ENCODE peak calls at places on chromosome 4, in ten cellular contexts. A is activated CD4-positive, CD25-positive, alpha-beta regulatory T cell; X is HFF-Myc; W is effector CD4-positive, alpha-beta T cell; R is fibroblast of villous mesenchyme; V is left lung; E is psoas muscle; P is fibroblast of mammary gland; F is Kasumi-1; H is KG1. C is an unnamed sample.

GRCh38 chr4:2331043-2331420 is 69.1 kb upstream of the MXD4 start:
- DNase-seq in X (no peak), F (no peak), H (no peak), V (no peak), A (no peak), E (no peak), R (no peak), W (no peak), P (no peak), C (no peak)

GRCh38 chr4:185624248-185624568 is 88.9 kb upstream of the PDLIM3 start:
- DNase-seq in V (no peak), X (no peak), P (no peak), W (no peak), F (no peak), A (no peak), H (no peak), E (no peak), R (no peak), C (no peak)

GRCh38 chr4:27574743-27575142 is 714.1 kb downstream of the STIM2 start:
- DNase-seq in A (no peak), V (no peak), W (no peak), R (no peak), P (no peak), X (no peak), F (no peak), H (no peak), E (no peak), C (no peak)

GRCh38 chr4:25531272-25531671 is 124.4 kb upstream of the SLC34A2 start:
- DNase-seq in X (no peak), F (peak; percentile 22), W (no peak), E (no peak), A (no peak), R (no peak), V (no peak), P (no peak), H (no peak), C (no peak)

GRCh38 chr4:108345862-108346530 is 177.3 kb upstream of the LEF1 start:
- DNase-seq in W (no peak), E (no peak), V (no peak), A (no peak), P (peak; percentile 51), H (no peak), F (peak; percentile 14), X (no peak), R (peak; percentile 55), C (no peak)

GRCh38 chr4:141455651-141456050 is 180.7 kb upstream of the IL15 start:
- DNase-seq in W (no peak), A (no peak), F (no peak), X (no peak), R (no peak), H (no peak), P (no peak), V (no peak), E (no peak), C (no peak)

GRCh38 chr4:99300934-99301333 is 10.1 kb upstream of the ADH1A start:
- DNase-seq in X (peak; percentile 91), E (peak; percentile 78), W (no peak), V (no peak), A (no peak), P (peak; percentile 98), H (no peak), F (no peak), R (peak; percentile 98), C (no peak)

GRCh38 chr4:48017108-48017527 is 546 bp downstream of the NIPAL1 start:
- DNase-seq in F (peak; percentile 35), R (peak; percentile 61), P (peak; percentile 72), H (no peak), X (no peak), W (peak; percentile 9), E (peak; percentile 39), A (no peak), V (peak; percentile 83), C (no peak)

GRCh38 chr4:128868758-128869157 is 59.3 kb downstream of the JADE1 start:
- DNase-seq in X (no peak), R (peak; percentile 48), H (no peak), E (no peak), A (no peak), W (no peak), V (no peak), F (no peak), P (peak; percentile 44), C (no peak)

GRCh38 chr4:36042122-36042970 is 202.0 kb downstream of the ARAP2 start:
- DNase-seq in H (no peak), P (no peak), X (no peak), W (no peak), E (no peak), R (no peak), F (no peak), V (no peak), A (no peak), C (no peak)

GRCh38 chr4:185811509-185812364 is at the start of gene SORBS2:
- DNase-seq in W (no peak), E (no peak), F (no peak), V (peak; percentile 80), H (no peak), R (peak; percentile 45), P (peak; percentile 33), X (no peak), A (no peak), C (peak; percentile 82)

GRCh38 chr4:13866881-13867280 is 239.4 kb upstream of the BOD1L1 start:
- DNase-seq in W (no peak), X (no peak), V (no peak), E (no peak), H (no peak), R (no peak), A (no peak), P (peak; percentile 54), F (no peak), C (no peak)

GRCh38 chr4:119479835-119480234 is 148.8 kb downstream of the PDE5A start:
- DNase-seq in P (no peak), X (no peak), A (no peak), R (no peak), W (no peak), V (no peak), F (no peak), E (no peak), H (no peak), C (no peak)

GRCh38 chr4:834368-835147 is 8.6 kb upstream of the CPLX1 start:
- DNase-seq in E (no peak), V (peak; percentile 68), A (no peak), W (no peak), X (no peak), F (no peak), P (no peak), H (no peak), R (no peak), C (no peak)

GRCh38 chr4:94127707-94128328 is 79.8 kb upstream of the SMARCAD1 start:
- DNase-seq in E (no peak), V (no peak), H (peak; percentile 35), A (no peak), X (peak; percentile 14), R (peak; percentile 28), F (peak; percentile 36), P (peak; percentile 38), W (no peak), C (peak; percentile 43)

GRCh38 chr4:40980318-40980883 is 230.6 kb downstream of the NSUN7 start:
- DNase-seq in X (no peak), F (no peak), R (no peak), E (no peak), A (no peak), P (no peak), H (no peak), W (no peak), V (no peak), C (peak; percentile 59)

GRCh38 chr4:81605278-81605677 is 133.6 kb upstream of the RASGEF1B start:
- DNase-seq in E (no peak), X (no peak), V (no peak), W (no peak), A (no peak), R (no peak), P (no peak), F (no peak), H (no peak), C (peak; percentile 5)

GRCh38 chr4:87060957-87061356 is 126.1 kb downstream of the AFF1 start:
- DNase-seq in R (no peak), A (no peak), F (no peak), V (no peak), W (no peak), E (no peak), P (peak; percentile 79), H (no peak), X (no peak), C (no peak)

GRCh38 chr4:55980725-55981124 is 32.0 kb downstream of the CEP135 start:
- DNase-seq in P (no peak), W (no peak), A (no peak), F (peak; percentile 35), H (no peak), X (no peak), E (no peak), V (no peak), R (no peak), C (peak; percentile 37)

GRCh38 chr4:184446132-184446531 is 28.2 kb downstream of the IRF2 start:
- DNase-seq in X (no peak), V (no peak), W (no peak), E (no peak), H (no peak), P (no peak), A (no peak), R (no peak), F (no peak), C (no peak)

GRCh38 chr4:133910165-133910564 is 291.4 kb downstream of the PABPC4L start:
- DNase-seq in W (no peak), P (no peak), X (no peak), A (no peak), V (no peak), F (no peak), H (no peak), E (no peak), R (no peak), C (no peak)

GRCh38 chr4:3399277-3400194 is 42.2 kb upstream of the HGFAC start:
- DNase-seq in F (peak; percentile 18), E (no peak), H (no peak), V (no peak), A (no peak), P (peak; percentile 45), R (no peak), X (no peak), W (no peak), C (no peak)

GRCh38 chr4:119024102-119024501 is 111.5 kb upstream of the MYOZ2 start:
- DNase-seq in X (no peak), E (no peak), P (no peak), V (no peak), R (peak; percentile 46), W (no peak), F (no peak), H (no peak), A (no peak), C (no peak)

GRCh38 chr4:58760737-58761136 is 1650.6 kb upstream of the IGFBP7 start:
- DNase-seq in X (no peak), W (no peak), F (no peak), R (no peak), H (no peak), E (no peak), V (no peak), A (no peak), P (no peak), C (no peak)

GRCh38 chr4:140095694-140096482 is 58.1 kb downstream of the MAML3 start:
- DNase-seq in E (peak; percentile 26), X (peak; percentile 78), V (no peak), H (peak; percentile 43), A (peak; percentile 6), F (peak; percentile 88), W (peak; percentile 62), R (peak; percentile 96), P (peak; percentile 99), C (no peak)

GRCh38 chr4:173536808-173537429 is 6.9 kb upstream of the HAND2 start:
- DNase-seq in P (no peak), R (peak; percentile 68), F (no peak), V (no peak), W (no peak), A (no peak), X (no peak), H (no peak), E (no peak), C (no peak)

GRCh38 chr4:1992468-1993168 is 16.2 kb downstream of the NELFA start:
- DNase-seq in R (no peak), V (peak; percentile 80), A (no peak), F (no peak), H (no peak), P (peak; percentile 43), W (no peak), X (no peak), E (no peak), C (no peak)

GRCh38 chr4:139734201-139734874 is 68.7 kb downstream of the MGST2 start:
- DNase-seq in P (peak; percentile 83), V (no peak), E (no peak), A (no peak), W (no peak), R (peak; percentile 84), X (no peak), F (no peak), H (no peak), C (no peak)